ENCODE peak calls at places on chromosomes 11 and 22, in four cellular contexts. G is GM12865, L is brain microvascular endothelial cell, H is bronchial epithelial cell. P is an unnamed sample.
A peak's percentile ranks its signal among the peaks of the same experiment; 100 is the strongest.

GRCh38 chr22:27537481-27537891 is 264.1 kb downstream of the MN1 start:
- DNase-seq in G (no peak), L (no peak), H (no peak), P (no peak)

GRCh38 chr11:15692739-15693138 is 578.0 kb downstream of the INSC start:
- DNase-seq in G (peak; percentile 29), L (peak; percentile 62), H (peak; percentile 36), P (no peak)

GRCh38 chr11:3707176-3707575 is 36.0 kb upstream of the CHRNA10 start:
- DNase-seq in G (no peak), L (no peak), H (no peak), P (no peak)

GRCh38 chr11:123072762-123073161 is 10.8 kb upstream of the HSPA8 start:
- DNase-seq in G (no peak), L (no peak), H (no peak), P (no peak)

GRCh38 chr11:35227551-35228341 is 88.8 kb downstream of the CD44 start:
- DNase-seq in G (no peak), L (no peak), H (peak; percentile 35), P (no peak)

GRCh38 chr11:131658952-131659351 is 288.5 kb downstream of the NTM start:
- DNase-seq in G (peak; percentile 41), L (no peak), H (no peak), P (no peak)

GRCh38 chr22:33561149-33561807 is 359.0 kb downstream of the LARGE1 start:
- DNase-seq in G (no peak), L (no peak), H (no peak), P (no peak)

GRCh38 chr11:36078686-36079055 is 134.8 kb downstream of the LDLRAD3 start:
- DNase-seq in G (no peak), L (no peak), H (no peak), P (no peak)

GRCh38 chr22:46031965-46032851 is 55.2 kb upstream of the WNT7B start:
- DNase-seq in G (no peak), L (no peak), H (no peak), P (no peak)

GRCh38 chr11:6926208-6927029 is at the start of gene ZNF215:
- DNase-seq in G (peak; percentile 95), L (peak; percentile 83), H (peak; percentile 81), P (peak; percentile 24)

GRCh38 chr11:130634981-130635473 is 186.6 kb downstream of the ADAMTS15 start:
- DNase-seq in G (peak; percentile 82), L (peak; percentile 54), H (peak; percentile 92), P (no peak)

GRCh38 chr22:28822930-28823481 is 22.6 kb upstream of the XBP1 start:
- DNase-seq in G (peak; percentile 70), L (no peak), H (no peak), P (no peak)

GRCh38 chr11:70899616-70900015 is 352.8 kb downstream of the SHANK2 start:
- DNase-seq in G (no peak), L (no peak), H (no peak), P (no peak)

GRCh38 chr11:62444271-62444833 is 25.5 kb downstream of the SCGB1A1 start:
- DNase-seq in G (peak; percentile 37), L (peak; percentile 57), H (no peak), P (no peak)

GRCh38 chr22:22138915-22139314 is 105.7 kb upstream of the VPREB1 start:
- DNase-seq in G (no peak), L (no peak), H (no peak), P (no peak)

GRCh38 chr22:44211946-44212930 is 31.5 kb downstream of the PARVG start:
- DNase-seq in G (no peak), L (no peak), H (no peak), P (no peak)

GRCh38 chr22:50672041-50672440 is 582 bp upstream of the SHANK3 start:
- DNase-seq in G (no peak), L (no peak), H (no peak), P (no peak)

GRCh38 chr11:65121865-65122696 is at the start of the genes FAU and MRPL49:
- DNase-seq in G (peak; percentile 99), L (peak; percentile 96), H (peak; percentile 95), P (peak; percentile 70)

GRCh38 chr11:12719221-12719620 is 45.0 kb downstream of the TEAD1 start:
- DNase-seq in G (no peak), L (no peak), H (no peak), P (no peak)

GRCh38 chr11:45208135-45208534 is 61.7 kb downstream of the PRDM11 start:
- DNase-seq in G (no peak), L (no peak), H (no peak), P (no peak)

GRCh38 chr11:128937480-128937879 is 5.2 kb downstream of the TP53AIP1 start:
- DNase-seq in G (no peak), L (no peak), H (no peak), P (no peak)

GRCh38 chr22:32649515-32650200 is 151.8 kb upstream of the TIMP3 start:
- DNase-seq in G (no peak), L (peak; percentile 18), H (no peak), P (no peak)

DNA sequence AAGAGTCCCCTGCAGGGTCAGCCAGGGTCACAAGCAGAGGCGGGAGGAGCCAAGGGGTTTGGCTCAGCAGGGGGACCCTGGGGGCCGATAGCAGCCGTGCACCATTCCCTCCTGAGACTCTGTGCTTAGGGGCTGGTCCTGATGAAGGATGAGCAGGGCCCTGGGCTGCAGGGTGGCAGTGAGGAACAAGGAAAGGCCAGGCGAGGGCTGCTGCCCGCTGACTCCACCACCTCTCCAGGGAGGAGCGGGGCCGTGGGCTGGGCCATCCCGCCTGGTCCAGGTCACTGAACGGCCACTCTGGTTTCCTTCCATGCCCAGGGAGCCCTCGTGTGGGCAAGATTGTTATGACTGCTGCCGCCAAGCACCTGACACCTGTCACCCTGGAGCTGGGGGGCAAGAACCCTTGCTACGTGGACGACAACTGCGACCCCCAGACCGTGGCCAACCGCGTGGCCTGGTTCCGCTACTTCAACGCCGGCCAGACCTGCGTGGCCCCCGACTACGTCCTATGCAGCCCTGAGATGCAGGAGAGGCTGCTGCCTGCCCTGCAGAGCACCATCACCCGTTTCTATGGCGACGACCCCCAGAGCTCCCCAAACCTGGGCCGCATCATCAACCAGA is 9.2 kb upstream of the NDUFS8 start:
- DNase-seq in G (no peak), L (no peak), H (no peak), P (no peak)
- TF ChIP-seq CTCF in G (peak; percentile 24), L (peak; percentile 56), H (peak; percentile 74), P (peak; percentile 44)

GRCh38 chr11:66467756-66468155 is 1.1 kb downstream of the PELI3 start:
- DNase-seq in G (no peak), L (no peak), H (no peak), P (no peak)

GRCh38 chr11:66466225-66467033 is at the start of gene PELI3:
- DNase-seq in G (peak; percentile 93), L (peak; percentile 80), H (peak; percentile 68), P (peak; percentile 41)

GRCh38 chr11:66464916-66465315 is 1.8 kb upstream of the PELI3 start:
- DNase-seq in G (no peak), L (no peak), H (no peak), P (no peak)

GRCh38 chr11:66467034-66467659 is 442 bp downstream of the PELI3 start:
- DNase-seq in G (peak; percentile 28), L (no peak), H (peak; percentile 7), P (no peak)

DNA sequence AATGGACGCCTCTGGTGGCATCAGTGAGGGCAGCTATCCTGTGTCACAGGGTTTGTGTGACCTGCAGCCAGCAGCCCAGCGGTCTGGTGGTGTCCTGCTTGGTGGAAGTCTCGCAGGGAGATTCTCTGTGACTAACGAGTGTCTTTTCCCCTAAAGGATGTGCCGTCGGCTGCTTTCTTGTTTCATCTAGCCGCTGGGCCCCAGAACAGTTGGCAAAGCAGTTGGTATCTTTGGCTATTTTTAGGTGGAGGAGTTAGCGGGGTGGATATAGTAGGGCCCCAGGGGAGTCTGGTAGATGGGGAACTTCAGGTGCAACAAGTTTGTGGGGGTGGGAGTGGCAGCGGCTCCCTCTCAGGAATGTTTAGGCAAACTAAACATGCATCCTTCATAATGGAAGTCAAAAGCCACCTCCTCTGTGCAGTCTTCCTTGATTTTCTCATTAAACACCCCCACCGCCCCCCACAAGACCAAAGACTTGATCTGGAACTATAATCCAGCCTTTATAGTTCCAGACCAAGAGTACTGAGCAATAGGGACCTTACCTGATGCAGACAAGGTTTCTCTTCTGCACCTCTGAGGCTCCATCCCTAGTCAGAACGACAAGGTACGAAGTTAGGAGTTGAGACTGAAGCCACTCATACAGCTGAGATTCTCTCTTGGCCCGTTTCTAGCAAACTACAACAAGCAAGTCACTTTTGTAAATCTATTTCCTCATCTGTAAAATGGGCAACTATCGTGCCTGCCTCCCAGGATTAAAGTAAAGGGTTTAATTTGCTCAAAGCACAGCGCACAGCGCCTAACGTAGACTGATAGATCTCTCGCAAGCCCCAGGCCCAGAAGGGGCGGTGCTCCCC is 1.1 kb upstream of the PELI3 start:
- DNase-seq in G (no peak), L (no peak), H (no peak), P (no peak)
- H3K4me3 ChIP-seq in G (no peak overlapping the region), L (peak overlapping the region; percentile 66), H (peak overlapping the region; percentile 63), P (peak overlapping the region; percentile 69)

GRCh38 chr11:121741316-121741715 is 288.5 kb upstream of the SORL1-AS1 start:
- DNase-seq in G (no peak), L (no peak), H (no peak), P (no peak)

GRCh38 chr11:121743285-121743684 is 290.5 kb upstream of the SORL1-AS1 start:
- DNase-seq in G (no peak), L (no peak), H (no peak), P (no peak)

GRCh38 chr11:121740902-121741301 is 288.1 kb upstream of the SORL1-AS1 start:
- DNase-seq in G (no peak), L (no peak), H (no peak), P (no peak)

GRCh38 chr11:121741954-121742361 is 289.2 kb upstream of the SORL1-AS1 start:
- DNase-seq in G (no peak), L (peak; percentile 3), H (no peak), P (no peak)
- TF ChIP-seq CTCF in G (no peak), L (no peak), H (no peak), P (no peak)

DNA sequence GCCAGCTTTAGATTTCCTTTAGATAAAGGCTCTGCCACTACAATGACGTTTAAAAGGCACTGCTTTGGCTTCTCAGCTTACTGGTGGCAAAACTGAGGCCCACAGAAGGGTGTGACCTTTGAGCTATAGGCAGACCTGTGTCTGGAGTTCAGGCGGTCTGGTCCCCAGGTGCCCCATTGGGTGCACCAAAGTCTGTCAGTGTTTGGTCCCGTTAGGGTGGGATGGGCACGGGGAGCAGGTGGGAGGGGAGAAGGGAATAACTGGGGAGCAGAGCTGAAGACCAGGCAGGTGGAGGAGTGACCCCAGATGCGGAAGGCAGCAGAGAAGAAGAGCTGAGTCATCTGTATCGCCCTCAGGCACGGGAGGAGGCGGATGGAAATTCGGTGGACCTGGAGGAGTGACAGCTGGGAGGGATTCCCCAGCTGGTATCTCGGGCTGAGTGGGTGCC is 45.3 kb upstream of the GCAT start:
- DNase-seq in G (no peak), L (no peak), H (peak; percentile 44), P (no peak)
- H3K4me3 ChIP-seq in G (no peak overlapping the region), L (no peak overlapping the region), H (no peak overlapping the region), P (no peak overlapping the region)

GRCh38 chr11:102254047-102254446 is 63.2 kb upstream of the BIRC3 start:
- DNase-seq in G (no peak), L (no peak), H (no peak), P (no peak)
- TF ChIP-seq CTCF in G (peak; percentile 22), L (peak; percentile 40), H (no peak), P (no peak)

GRCh38 chr11:84212467-84213390 is 926.6 kb upstream of the CCDC90B start:
- DNase-seq in G (no peak), L (no peak), H (no peak), P (no peak)
- H3K4me3 ChIP-seq in G (no peak overlapping the region), L (no peak overlapping the region), H (no peak overlapping the region), P (no peak overlapping the region)

DNA sequence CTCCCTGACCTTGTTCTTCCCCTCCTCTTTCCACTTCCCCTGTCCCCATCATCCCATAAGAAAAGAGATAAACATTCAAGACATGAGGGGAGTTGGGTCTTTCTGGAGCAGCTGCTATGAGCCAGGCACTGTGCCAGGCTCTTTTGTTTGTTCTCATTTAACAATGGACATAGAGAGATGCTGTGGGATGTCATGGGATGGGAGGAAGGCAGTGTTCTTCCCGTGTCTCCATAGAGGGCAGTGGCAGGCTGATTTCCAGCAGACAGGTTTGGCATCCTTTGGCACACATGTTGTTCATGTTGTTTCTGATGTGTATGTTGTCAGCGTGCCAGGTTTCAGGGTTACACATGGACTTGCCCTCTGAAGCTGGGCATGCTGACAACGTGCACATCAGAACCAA is 44.0 kb upstream of the NECTIN1 start:
- DNase-seq in G (no peak), L (no peak), H (no peak), P (no peak)
- TF ChIP-seq CTCF in G (no peak), L (no peak), H (no peak), P (no peak)

P was measured in AG04449.